ENCODE peak calls at places on chromosomes 2 and 18, in ten cellular contexts. Z is CD4-positive, alpha-beta memory T cell; S is AG04450; Q is ovary; B is lower lobe of right lung; V is Karpas-422; D is psoas muscle; H is cardiac fibroblast; K is fibroblast of pulmonary artery; X is iPS DF 6.9. W is an unnamed sample.

GRCh38 chr2:11658208-11658607 is 11.8 kb downstream of the NTSR2 start:
- DNase-seq in Z (no peak), S (no peak), Q (no peak), B (no peak), V (no peak), D (no peak), H (no peak), K (no peak), X (no peak), W (no peak)

GRCh38 chr2:216739035-216739434 is 43.7 kb upstream of the IGFBP5 start:
- DNase-seq in Z (no peak), S (no peak), Q (no peak), B (no peak), V (no peak), D (no peak), H (no peak), K (no peak), X (no peak), W (no peak)

GRCh38 chr2:227821043-227821942 is 7.7 kb downstream of the CCL20 start:
- DNase-seq in Z (no peak), S (no peak), Q (no peak), B (no peak), V (no peak), D (no peak), H (no peak), K (no peak), X (no peak), W (no peak)

GRCh38 chr2:44553456-44553855 is 191.7 kb downstream of the CAMKMT start:
- DNase-seq in Z (no peak), S (no peak), Q (no peak), B (no peak), V (no peak), D (no peak), H (peak), K (peak), X (no peak), W (no peak)

GRCh38 chr2:127064642-127065250 is 42.2 kb downstream of the BIN1 start:
- DNase-seq in Z (peak), S (peak), Q (peak), B (peak), V (no peak), D (peak), H (peak), K (peak), X (peak), W (no peak)

GRCh38 chr2:100786297-100786658 is 33.7 kb upstream of the NPAS2 start:
- DNase-seq in Z (no peak), S (peak), Q (no peak), B (peak), V (no peak), D (no peak), H (peak), K (peak), X (no peak), W (no peak)

GRCh38 chr2:34241905-34242740 is 643.0 kb upstream of the FAM98A start:
- DNase-seq in Z (no peak), S (no peak), Q (no peak), B (no peak), V (no peak), D (no peak), H (no peak), K (no peak), X (no peak), W (no peak)

GRCh38 chr2:197920581-197921213 is 116.3 kb downstream of the PLCL1 start:
- DNase-seq in Z (no peak), S (no peak), Q (no peak), B (no peak), V (no peak), D (no peak), H (peak), K (no peak), X (no peak), W (no peak)

GRCh38 chr18:52060612-52061259 is 279.3 kb upstream of the DCC start:
- DNase-seq in Z (no peak), S (no peak), Q (no peak), B (no peak), V (no peak), D (no peak), H (no peak), K (no peak), X (peak), W (no peak)

GRCh38 chr18:48649231-48649630 is 110.4 kb downstream of the CTIF start:
- DNase-seq in Z (no peak), S (no peak), Q (no peak), B (no peak), V (peak), D (no peak), H (no peak), K (no peak), X (no peak), W (no peak)

GRCh38 chr18:68417826-68418225 is 297.1 kb downstream of the TMX3 start:
- DNase-seq in Z (no peak), S (no peak), Q (no peak), B (no peak), V (no peak), D (no peak), H (peak), K (peak), X (no peak), W (no peak)

GRCh38 chr2:48906640-48907039 is 151.1 kb upstream of the LHCGR start:
- DNase-seq in Z (no peak), S (no peak), Q (no peak), B (no peak), V (no peak), D (no peak), H (no peak), K (no peak), X (no peak), W (no peak)

GRCh38 chr2:148493822-148494563 is 150.6 kb upstream of the EPC2 start:
- DNase-seq in Z (no peak), S (no peak), Q (no peak), B (no peak), V (no peak), D (no peak), H (no peak), K (no peak), X (no peak), W (no peak)

GRCh38 chr2:53317863-53318262 is 449.7 kb upstream of the CHAC2 start:
- DNase-seq in Z (no peak), S (no peak), Q (no peak), B (no peak), V (no peak), D (no peak), H (no peak), K (no peak), X (no peak), W (no peak)

GRCh38 chr2:88190808-88191721 is 20.9 kb downstream of the THNSL2 start:
- DNase-seq in Z (no peak), S (no peak), Q (peak), B (no peak), V (peak), D (no peak), H (peak), K (peak), X (peak), W (peak)

GRCh38 chr2:190277234-190278112 is 42.2 kb downstream of the HIBCH start:
- DNase-seq in Z (no peak), S (no peak), Q (no peak), B (no peak), V (peak), D (no peak), H (peak), K (peak), X (no peak), W (peak)

GRCh38 chr2:209790066-209790728 is 18.6 kb downstream of the UNC80 start:
- DNase-seq in Z (no peak), S (no peak), Q (no peak), B (no peak), V (peak), D (no peak), H (no peak), K (no peak), X (no peak), W (no peak)
- H3K4me3 ChIP-seq in Z (peak), S (no peak), Q (peak), B (peak), V (peak), D (peak), H (no peak), K (no peak), X (no peak), W (no peak)

GRCh38 chr2:115162454-115163293 is 720.2 kb downstream of the DPP10 start:
- DNase-seq in Z (no peak), S (no peak), Q (no peak), B (no peak), V (no peak), D (no peak), H (no peak), K (no peak), X (peak), W (no peak)

GRCh38 chr2:115163572-115163971 is 721.1 kb downstream of the DPP10 start:
- DNase-seq in Z (no peak), S (no peak), Q (no peak), B (no peak), V (no peak), D (no peak), H (no peak), K (no peak), X (peak), W (no peak)

GRCh38 chr2:115160523-115161521 is 718.4 kb downstream of the DPP10 start:
- DNase-seq in Z (no peak), S (no peak), Q (no peak), B (no peak), V (no peak), D (peak), H (no peak), K (no peak), X (peak), W (peak)

GRCh38 chr2:115165529-115166109 is 723.2 kb downstream of the DPP10 start:
- DNase-seq in Z (no peak), S (no peak), Q (no peak), B (no peak), V (peak), D (no peak), H (peak), K (peak), X (peak), W (no peak)

GRCh38 chr2:115161531-115162453 is 719.4 kb downstream of the DPP10 start:
- DNase-seq in Z (no peak), S (no peak), Q (no peak), B (no peak), V (no peak), D (peak), H (no peak), K (no peak), X (peak), W (no peak)
- H3K4me3 ChIP-seq in Z (no peak), S (no peak), Q (peak), B (peak), V (no peak), D (peak), H (no peak), K (no peak), X (peak), W (peak)

DNA sequence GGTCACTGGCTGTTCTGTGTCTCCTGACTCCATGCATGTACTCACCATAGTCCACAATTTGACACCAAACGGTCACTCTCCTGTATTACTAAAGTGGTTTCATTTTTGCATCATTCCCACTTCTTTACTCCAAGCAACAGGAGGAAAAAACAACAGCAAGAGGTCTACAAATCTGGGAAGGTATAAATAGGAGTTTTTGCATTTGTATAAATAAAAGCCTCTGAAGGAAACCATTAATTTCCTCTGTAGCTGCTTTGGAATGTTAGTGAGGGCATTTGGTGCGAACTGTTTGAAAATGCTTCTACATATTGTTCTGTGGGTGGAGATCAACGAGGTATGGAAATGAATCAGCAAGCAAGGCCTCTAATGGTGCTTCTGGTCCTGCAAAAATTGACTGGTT is 148.5 kb upstream of the DLX2 start:
- DNase-seq in Z (no peak), S (no peak), Q (no peak), B (no peak), V (no peak), D (no peak), H (peak), K (peak), X (no peak), W (no peak)
- H3K4me3 ChIP-seq in Z (no peak), S (no peak), Q (no peak), B (no peak), V (no peak), D (no peak), H (no peak), K (no peak), X (no peak), W (no peak)

GRCh38 chr2:201073071-201073470 is 1.3 kb downstream of the NDUFB3 start:
- DNase-seq in Z (no peak), S (no peak), Q (no peak), B (no peak), V (no peak), D (no peak), H (no peak), K (no peak), X (no peak), W (no peak)
- H3K4me3 ChIP-seq in Z (no peak), S (peak), Q (no peak), B (no peak), V (peak), D (peak), H (no peak), K (peak), X (no peak), W (peak)

GRCh38 chr2:54470241-54470938 is 14.3 kb downstream of the SPTBN1 start:
- DNase-seq in Z (no peak), S (peak), Q (no peak), B (no peak), V (no peak), D (no peak), H (peak), K (peak), X (no peak), W (no peak)
- H3K4me3 ChIP-seq in Z (no peak), S (no peak), Q (no peak), B (no peak), V (no peak), D (peak), H (no peak), K (no peak), X (no peak), W (no peak)

GRCh38 chr18:12374398-12374797 is 2.6 kb downstream of the AFG3L2 start:
- DNase-seq in Z (no peak), S (no peak), Q (no peak), B (no peak), V (no peak), D (no peak), H (no peak), K (no peak), X (no peak), W (no peak)
- H3K4me3 ChIP-seq in Z (no peak), S (no peak), Q (no peak), B (no peak), V (no peak), D (no peak), H (no peak), K (no peak), X (no peak), W (no peak)

GRCh38 chr18:22168360-22168921 is 948 bp upstream of the GATA6 start:
- DNase-seq in Z (no peak), S (no peak), Q (peak), B (no peak), V (no peak), D (no peak), H (peak), K (peak), X (no peak), W (no peak)

GRCh38 chr18:22166070-22166972 is 3.1 kb upstream of the GATA6 start:
- DNase-seq in Z (no peak), S (no peak), Q (peak), B (no peak), V (no peak), D (peak), H (peak), K (peak), X (no peak), W (no peak)

GRCh38 chr18:22167091-22167470 is 2.3 kb upstream of the GATA6 start:
- DNase-seq in Z (no peak), S (no peak), Q (peak), B (no peak), V (no peak), D (no peak), H (no peak), K (no peak), X (no peak), W (no peak)

GRCh38 chr18:22169011-22169888 is at the start of gene GATA6:
- DNase-seq in Z (no peak), S (peak), Q (peak), B (peak), V (peak), D (peak), H (peak), K (peak), X (no peak), W (peak)

GRCh38 chr18:22167471-22168151 is 1.8 kb upstream of the GATA6 start:
- DNase-seq in Z (no peak), S (no peak), Q (peak), B (no peak), V (no peak), D (no peak), H (peak), K (peak), X (no peak), W (no peak)
- H3K4me3 ChIP-seq in Z (no peak), S (no peak), Q (peak), B (peak), V (no peak), D (no peak), H (peak), K (peak), X (peak), W (no peak)

W was measured in Jurkat, Clone E6-1.